ENCODE peak calls at places on chromosomes 5 and 9, in nine cellular contexts. Y is fibroblast of villous mesenchyme, S is hepatocyte, R is astrocyte of the spinal cord, E is lower lobe of right lung, T is ovary, W is prostate gland, X is foreskin fibroblast, M is body of pancreas. G is an unnamed sample.

GRCh38 chr9:18238254-18238653 is 235.7 kb upstream of the ADAMTSL1 start:
- DNase-seq in M (no peak), S (no peak), T (no peak), R (peak; percentile 76), Y (peak; percentile 51), W (no peak), E (no peak), X (peak; percentile 91), G (peak; percentile 17)

GRCh38 chr5:132961887-132962286 is 1.5 kb downstream of the AFF4 start:
- DNase-seq in Y (peak; percentile 80), E (no peak), R (peak; percentile 72), S (no peak), W (no peak), M (no peak), X (peak; percentile 44), T (no peak), G (no peak)

GRCh38 chr5:67377651-67378050 is 181.1 kb upstream of the CD180 start:
- DNase-seq in T (no peak), E (no peak), M (no peak), S (no peak), W (no peak), Y (no peak), R (no peak), X (no peak), G (no peak)

GRCh38 chr9:133320421-133320881 is 15.5 kb downstream of the SURF6 start:
- DNase-seq in R (no peak), T (no peak), S (no peak), E (no peak), Y (no peak), M (no peak), X (no peak), W (no peak), G (no peak)

GRCh38 chr5:151288180-151288579 is 15.4 kb downstream of the SLC36A3 start:
- DNase-seq in Y (no peak), M (no peak), X (no peak), R (no peak), T (no peak), E (no peak), S (peak; percentile 64), W (peak; percentile 14), G (no peak)

GRCh38 chr5:133145436-133146143 is 93.8 kb downstream of the HSPA4 start:
- DNase-seq in W (no peak), R (no peak), M (no peak), Y (no peak), S (no peak), T (no peak), E (no peak), X (peak; percentile 13), G (no peak)

GRCh38 chr9:128375865-128376264 is 4.7 kb downstream of the URM1 start:
- DNase-seq in T (no peak), X (no peak), Y (no peak), S (no peak), E (no peak), M (no peak), R (no peak), W (no peak), G (no peak)

GRCh38 chr5:133821311-133821741 is 147.1 kb downstream of the C5orf15 start:
- DNase-seq in W (no peak), Y (no peak), T (no peak), X (no peak), M (no peak), E (no peak), R (no peak), S (peak; percentile 25), G (no peak)

GRCh38 chr5:180519098-180519497 is 24.9 kb downstream of the CNOT6 start:
- DNase-seq in E (no peak), T (no peak), R (peak; percentile 27), W (no peak), M (no peak), X (peak; percentile 12), Y (peak; percentile 17), S (no peak), G (no peak)

GRCh38 chr9:97543568-97543967 is 42.1 kb downstream of the TMOD1 start:
- DNase-seq in S (no peak), W (no peak), R (no peak), T (no peak), E (no peak), X (no peak), Y (no peak), M (no peak), G (no peak)

GRCh38 chr9:731474-731873 is 110.0 kb upstream of the DMRT1 start:
- DNase-seq in X (no peak), R (no peak), T (no peak), M (no peak), E (no peak), W (no peak), Y (no peak), S (no peak), G (no peak)

GRCh38 chr9:115593587-115594091 is 475.7 kb upstream of the TNC start:
- DNase-seq in W (peak; percentile 8), R (peak; percentile 70), E (no peak), S (peak; percentile 55), T (no peak), M (peak; percentile 12), X (peak; percentile 42), Y (peak; percentile 78), G (no peak)

GRCh38 chr9:131545003-131545785 is at the start of gene PRRT1B:
- DNase-seq in X (no peak), W (peak; percentile 75), M (peak; percentile 94), T (no peak), E (peak; percentile 91), S (peak; percentile 75), R (no peak), Y (no peak), G (no peak)

DNA sequence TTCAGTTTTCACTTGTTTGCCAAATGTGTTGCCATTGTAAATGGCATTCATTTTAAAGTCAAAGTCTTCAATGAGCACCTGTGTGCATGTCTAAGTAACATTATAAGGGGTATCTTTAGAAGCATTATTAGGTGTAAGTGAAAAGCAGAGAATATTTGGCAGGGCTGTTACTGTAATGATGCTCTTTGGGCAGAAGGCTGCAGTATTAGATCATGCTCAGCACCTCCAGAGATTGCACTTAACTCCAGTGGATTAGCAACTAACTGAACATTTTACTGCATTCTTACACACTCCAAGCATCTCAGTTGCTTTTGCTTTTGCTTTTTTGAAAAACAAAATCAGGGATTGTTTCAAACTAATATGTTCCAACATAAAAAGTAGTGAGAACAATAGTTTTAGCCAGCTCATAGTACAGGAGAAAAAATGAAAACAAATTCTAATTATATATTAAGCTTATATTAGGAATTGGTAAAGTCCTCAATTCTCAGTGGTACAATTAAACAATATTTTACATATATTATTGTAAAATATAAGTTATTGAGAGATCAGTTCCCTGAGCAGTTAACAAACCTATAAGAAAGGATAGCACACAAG is 1740.9 kb upstream of the CDH9 start:
- DNase-seq in M (no peak), R (no peak), E (no peak), Y (peak; percentile 16), S (peak; percentile 13), X (no peak), W (no peak), T (no peak), G (no peak)
- TF ChIP-seq CTCF in M (no peak), R (peak; percentile 14), E (no peak), Y (no peak), S (peak; percentile 31), X (no peak), W (no peak), T (no peak), G (no peak)

DNA sequence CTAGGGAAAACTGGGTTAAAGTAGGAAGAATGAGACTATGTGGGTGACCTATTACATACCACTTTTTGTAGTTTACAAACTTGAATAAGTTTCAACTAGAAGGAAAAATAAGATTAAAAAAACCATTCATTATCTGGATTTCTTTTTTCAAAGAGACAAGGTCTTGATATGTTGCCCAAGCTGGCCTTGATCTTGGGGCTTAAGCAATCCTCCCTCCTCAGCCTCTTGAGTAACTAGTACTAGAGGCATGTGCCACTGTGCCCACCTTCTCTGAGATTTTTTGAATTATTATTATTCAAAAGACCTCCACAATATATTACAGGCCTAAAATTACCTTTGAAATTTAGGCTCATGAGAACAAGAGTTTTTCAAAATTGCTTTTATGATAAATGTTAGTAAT is 63.2 kb downstream of the NR2F1-AS1 start:
- DNase-seq in W (no peak), R (no peak), E (no peak), S (no peak), M (no peak), T (peak; percentile 28), Y (no peak), X (no peak), G (no peak)
- H3K4me3 ChIP-seq in W (no peak overlapping the region), R (no peak overlapping the region), E (no peak overlapping the region), S (no peak overlapping the region), M (no peak overlapping the region), T (no peak overlapping the region), Y (no peak overlapping the region), X (no peak overlapping the region), G (no peak overlapping the region)

DNA sequence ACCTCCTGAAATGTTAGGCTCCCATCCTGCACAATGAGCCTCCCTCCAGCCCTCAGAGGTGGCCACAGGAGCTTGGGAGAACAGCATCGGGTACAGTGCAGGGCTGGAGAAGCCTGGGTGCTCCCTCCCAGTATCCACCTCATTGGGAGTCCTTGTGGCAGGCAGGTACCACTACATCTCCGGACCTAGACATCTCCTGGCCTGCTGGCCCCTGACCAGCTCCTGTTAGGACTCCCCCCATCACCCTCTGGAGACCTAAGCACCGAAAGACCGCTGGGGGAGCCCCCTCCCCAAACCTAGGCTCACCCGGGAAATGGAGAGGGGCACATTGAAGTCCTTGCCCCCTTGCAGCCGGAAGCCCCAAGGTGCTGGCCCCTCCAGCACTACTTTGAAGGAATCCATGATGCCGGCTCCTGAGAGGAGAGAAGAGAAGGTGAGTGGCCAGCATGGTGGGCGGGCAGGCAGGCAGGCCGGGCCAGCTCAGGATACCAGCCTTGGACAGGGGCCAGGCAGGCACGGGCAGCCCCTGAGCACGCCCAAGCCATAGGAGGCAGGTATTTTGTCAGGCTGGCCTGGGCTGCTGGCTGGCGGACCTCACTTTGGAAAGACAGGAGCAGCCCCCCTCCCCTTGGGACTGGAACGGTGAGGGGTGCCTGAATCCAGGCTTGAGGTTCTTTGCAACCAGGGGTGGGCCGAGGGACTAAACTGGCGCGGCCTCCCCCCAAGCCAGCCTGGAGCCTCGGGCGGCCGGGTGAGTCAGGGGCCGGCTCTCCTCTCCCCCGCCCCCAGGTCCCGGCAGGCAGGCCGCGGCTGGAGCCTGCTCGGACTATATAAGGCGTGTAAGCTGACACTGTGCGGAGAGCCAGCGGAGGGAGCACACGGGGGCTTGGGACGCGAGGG is 1.0 kb downstream of the PDLIM7 start:
- DNase-seq in R (peak; percentile 97), X (peak; percentile 95), E (no peak), Y (peak; percentile 95), M (no peak), T (peak; percentile 88), S (peak; percentile 94), W (peak; percentile 54), G (peak; percentile 76)
- TF ChIP-seq CTCF in R (peak; percentile 51), X (peak; percentile 35), E (no peak), Y (peak; percentile 39), M (peak; percentile 13), T (no peak), S (peak; percentile 8), W (no peak), G (peak; percentile 37)

DNA sequence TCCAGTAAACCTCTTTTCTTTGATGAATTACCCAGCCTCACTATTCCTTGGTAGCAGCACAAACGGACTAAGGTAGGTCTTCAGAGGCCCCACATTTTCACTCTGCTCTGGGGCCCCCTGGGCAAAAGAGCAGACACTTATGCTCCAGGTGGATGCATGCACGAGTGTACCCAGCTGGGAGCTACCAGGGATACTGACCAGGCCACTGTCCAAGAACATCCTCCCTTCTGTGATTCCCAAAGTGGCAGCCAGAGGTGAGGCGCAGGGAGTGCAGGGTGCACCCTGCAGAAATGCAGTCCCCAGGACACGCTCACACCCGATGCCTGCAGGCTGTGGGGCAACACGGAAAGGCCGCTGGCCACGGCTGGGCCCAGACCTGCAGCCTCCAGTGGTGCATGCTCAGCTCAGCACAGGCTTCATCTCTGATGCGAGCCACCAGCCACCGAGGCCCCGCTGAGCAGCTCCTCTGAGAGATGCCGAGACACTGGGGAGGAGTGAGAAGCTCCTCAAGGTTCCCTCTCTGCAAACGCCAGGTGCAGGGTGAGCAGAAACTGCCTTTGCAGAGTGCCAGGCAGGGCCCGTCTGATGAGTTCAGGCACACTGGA is 48.1 kb upstream of the OLFM1 start:
- DNase-seq in R (no peak), S (no peak), T (no peak), X (no peak), E (no peak), M (no peak), W (no peak), Y (no peak), G (no peak)
- H3K4me3 ChIP-seq in R (no peak overlapping the region), S (no peak overlapping the region), T (no peak overlapping the region), X (no peak overlapping the region), E (no peak overlapping the region), M (no peak overlapping the region), W (no peak overlapping the region), Y (no peak overlapping the region), G (no peak overlapping the region)